ENCODE peak calls at places on chromosomes 7 and 10, in four cellular contexts. L is psoas muscle, A is ovary, F is uterus. C is an unnamed sample.

GRCh38 chr10:79098061-79098460 is 29.3 kb downstream of the ZMIZ1 start:
- DNase-seq in L (no peak), F (no peak), A (no peak), C (no peak)

GRCh38 chr7:149027560-149028345 is 552 bp downstream of the PDIA4 start:
- DNase-seq in A (no peak), F (no peak), L (no peak), C (peak; percentile 29)

GRCh38 chr7:105876964-105877601 is 684 bp upstream of the ATXN7L1 start:
- DNase-seq in A (peak; percentile 69), L (peak; percentile 65), F (peak; percentile 44), C (peak; percentile 30)

GRCh38 chr7:2510909-2511768 is 8.4 kb upstream of the LFNG start:
- DNase-seq in A (no peak), L (peak; percentile 76), F (no peak), C (no peak)

GRCh38 chr7:70298780-70299446 is 700.6 kb downstream of the AUTS2 start:
- DNase-seq in L (no peak), F (no peak), A (no peak), C (no peak)

GRCh38 chr7:73761854-73762658 is 8.0 kb downstream of the CLDN3 start:
- DNase-seq in L (no peak), F (no peak), A (no peak), C (no peak)

GRCh38 chr7:38679419-38679818 is 48.2 kb upstream of the AMPH start:
- DNase-seq in F (no peak), A (no peak), L (no peak), C (peak; percentile 26)

GRCh38 chr10:44010873-44011602 is 362.4 kb upstream of the ZNF32 start:
- DNase-seq in F (no peak), L (no peak), A (no peak), C (peak; percentile 23)

GRCh38 chr7:27161721-27162547 is 3.4 kb downstream of the HOXA9 start:
- DNase-seq in F (peak; percentile 41), L (peak; percentile 59), A (peak; percentile 30), C (peak; percentile 39)

GRCh38 chr7:14305233-14305866 is 315.9 kb upstream of the ETV1 start:
- DNase-seq in F (no peak), A (no peak), L (no peak), C (peak; percentile 37)
- TF ChIP-seq CTCF in F (no peak), A (no peak), L (no peak), C (no peak)

GRCh38 chr7:93804726-93805125 is 85.8 kb downstream of the TFPI2 start:
- DNase-seq in F (no peak), L (no peak), A (no peak), C (no peak)

DNA sequence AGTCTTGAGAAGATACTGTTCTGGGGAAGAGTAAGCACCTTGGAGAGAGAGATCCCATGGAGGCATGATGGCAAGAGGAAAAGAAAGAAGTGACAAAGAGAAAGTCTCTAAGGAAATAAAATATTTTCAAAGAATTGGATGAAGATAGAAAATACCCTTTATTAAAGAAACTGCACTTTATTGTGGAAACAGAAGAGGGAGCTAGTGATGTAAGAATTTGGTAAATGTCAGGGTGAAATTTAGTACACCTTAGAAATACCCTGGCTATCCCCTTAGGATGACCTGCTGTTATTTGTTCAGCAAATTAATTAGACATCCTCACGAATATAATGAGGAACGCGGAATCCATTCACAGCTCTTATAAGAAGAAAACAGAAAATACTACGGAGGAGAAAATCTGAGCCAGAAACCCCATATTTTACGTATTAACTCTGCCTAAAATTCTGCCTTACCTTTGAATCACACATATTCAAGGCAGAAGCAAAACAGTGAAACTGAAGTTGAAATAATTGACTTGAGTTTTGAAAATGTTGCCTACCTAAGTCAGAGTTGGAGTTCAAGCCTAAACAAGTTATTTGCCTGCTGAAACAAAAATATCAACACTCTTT is 90.7 kb downstream of the TFPI2 start:
- DNase-seq in F (no peak), A (no peak), L (no peak), C (peak; percentile 34)
- TF ChIP-seq CTCF in F (no peak), A (peak; percentile 24), L (peak; percentile 25), C (peak; percentile 56)

DNA sequence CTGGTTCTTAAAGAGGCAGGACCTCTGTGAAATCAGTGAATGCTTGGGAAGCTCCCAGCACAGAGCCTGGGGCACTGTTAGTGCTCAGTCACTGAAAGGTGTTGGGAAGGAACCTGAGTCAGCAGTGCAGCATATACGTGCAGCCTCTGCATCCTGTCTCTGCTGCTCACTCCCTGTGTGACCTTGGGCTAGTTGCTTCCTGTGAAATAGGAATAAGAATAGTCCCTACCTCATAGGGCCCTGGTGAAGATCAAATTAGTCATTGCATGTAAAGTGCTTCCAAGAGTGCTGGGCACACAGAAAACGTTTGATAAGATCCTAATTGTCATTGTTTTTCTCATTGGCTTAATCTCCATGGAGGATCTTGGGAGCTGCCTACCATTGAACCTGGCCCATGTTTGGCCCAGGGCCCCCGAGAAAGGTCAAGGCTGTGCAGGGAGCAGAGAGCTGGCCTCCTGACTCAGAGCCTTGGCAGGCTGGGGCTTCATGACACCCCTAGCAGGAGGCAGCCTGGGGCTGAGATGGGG is 73.3 kb upstream of the COL13A1 start:
- DNase-seq in L (no peak), A (no peak), F (no peak), C (peak; percentile 90)
- TF ChIP-seq CTCF in L (no peak), A (no peak), F (no peak), C (no peak)

GRCh38 chr10:5096108-5096507 is 1.9 kb downstream of the AKR1C3 start:
- DNase-seq in A (no peak), L (no peak), F (no peak), C (no peak)

GRCh38 chr10:5095687-5096086 is 1.5 kb downstream of the AKR1C3 start:
- DNase-seq in A (no peak), L (no peak), F (no peak), C (peak; percentile 0)

GRCh38 chr10:5092375-5092774 is 1.8 kb upstream of the AKR1C3 start:
- DNase-seq in L (no peak), A (no peak), F (no peak), C (no peak)

GRCh38 chr10:5092848-5093790 is 1.1 kb upstream of the AKR1C3 start:
- DNase-seq in F (no peak), L (no peak), A (no peak), C (no peak)

GRCh38 chr10:5094265-5095205 is at the start of gene AKR1C3:
- DNase-seq in A (no peak), L (no peak), F (no peak), C (peak; percentile 84)
- TF ChIP-seq CTCF in A (peak; percentile 88), L (peak; percentile 73), F (peak; percentile 78), C (peak; percentile 43)

GRCh38 chr10:57689898-57690297 is 577.8 kb downstream of the IPMK start:
- DNase-seq in L (no peak), A (no peak), F (no peak), C (no peak)
- TF ChIP-seq CTCF in L (no peak), A (no peak), F (no peak), C (no peak)

DNA sequence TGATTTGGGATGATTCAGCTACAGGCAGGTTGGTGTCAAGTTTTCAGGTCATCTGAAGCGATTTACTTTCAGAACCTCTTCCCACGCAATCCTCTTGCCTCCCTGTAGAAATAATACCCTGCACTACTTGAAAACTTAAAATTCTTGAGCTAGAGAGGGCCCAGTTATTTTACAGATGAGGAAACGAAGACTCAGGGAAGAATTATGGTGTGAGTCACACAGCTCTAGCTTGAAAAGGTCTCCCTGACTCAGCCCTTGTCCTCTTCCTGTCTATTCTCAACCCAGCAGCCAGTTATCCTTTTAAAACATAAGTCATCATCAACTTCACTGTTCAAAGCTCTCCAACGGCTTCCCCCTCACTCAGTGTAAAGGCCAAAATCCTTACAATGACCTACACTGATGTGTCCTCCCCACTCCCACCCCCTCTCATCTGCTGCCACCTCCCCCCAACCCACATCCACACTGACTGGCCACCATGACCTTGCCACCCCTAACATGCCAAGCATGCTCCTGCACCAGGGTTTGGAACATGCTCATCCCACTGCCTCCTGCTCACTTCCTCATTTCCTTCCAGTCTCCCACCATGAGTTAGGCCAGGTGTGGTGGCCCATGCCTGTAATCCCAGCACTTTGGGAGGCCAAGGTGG is 3.4 kb downstream of the DNMBP start:
- DNase-seq in L (no peak), F (peak; percentile 28), A (no peak), C (peak; percentile 91)
- TF ChIP-seq CTCF in L (no peak), F (no peak), A (no peak), C (no peak)

GRCh38 chr10:31320598-31321211 is 1.7 kb downstream of the ZEB1 start:
- DNase-seq in L (peak; percentile 71), A (peak; percentile 58), F (peak; percentile 63), C (peak; percentile 45)
- TF ChIP-seq CTCF in L (peak; percentile 7), A (no peak), F (no peak), C (peak; percentile 6)

GRCh38 chr7:92722541-92722940 is 113.8 kb downstream of the CDK6 start:
- DNase-seq in A (no peak), F (no peak), L (no peak), C (no peak)

GRCh38 chr7:92717601-92717981 is 118.8 kb downstream of the CDK6 start:
- DNase-seq in L (no peak), F (no peak), A (no peak), C (no peak)

GRCh38 chr7:92723205-92723604 is 113.2 kb downstream of the CDK6 start:
- DNase-seq in A (no peak), L (no peak), F (no peak), C (no peak)

GRCh38 chr7:92717982-92718716 is 118.2 kb downstream of the CDK6 start:
- DNase-seq in A (no peak), F (peak; percentile 25), L (peak; percentile 57), C (peak; percentile 83)

DNA sequence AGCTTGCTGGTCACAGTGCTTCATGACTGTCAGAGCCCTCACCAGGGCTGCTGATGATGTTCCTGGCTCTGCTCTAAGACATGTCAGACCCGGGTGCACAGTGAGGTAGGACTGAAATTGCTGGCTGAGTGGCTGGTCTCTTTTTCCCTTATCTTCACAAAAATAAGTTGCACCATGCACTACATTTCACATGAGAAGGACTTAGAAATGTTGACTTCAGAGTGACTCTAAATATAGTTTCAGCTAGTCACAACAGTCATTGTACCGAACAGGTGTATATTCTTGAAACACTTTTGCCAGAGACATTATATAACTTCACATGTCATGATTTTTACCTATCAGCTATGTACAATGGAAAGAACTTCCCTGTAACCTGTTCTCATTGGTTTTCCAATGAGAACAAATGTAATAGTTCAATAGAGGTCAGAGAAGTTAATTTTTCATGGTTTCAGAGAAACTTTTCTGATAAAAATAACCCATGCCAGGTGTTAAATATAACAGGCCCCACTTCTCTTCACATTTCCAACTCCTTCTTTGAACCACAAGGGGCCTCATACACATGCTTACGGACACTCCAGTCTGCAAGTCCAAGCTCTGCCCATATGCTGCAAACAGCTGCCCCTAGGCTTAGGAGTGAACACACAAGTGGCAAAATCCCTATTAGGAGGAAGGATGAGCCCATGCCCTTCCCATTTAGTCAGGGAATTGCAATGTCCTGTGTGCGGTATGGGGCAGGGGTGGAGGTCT is 115.6 kb downstream of the CDK6 start:
- DNase-seq in A (no peak), L (no peak), F (no peak), C (no peak)
- TF ChIP-seq CTCF in A (no peak), L (no peak), F (no peak), C (no peak)

GRCh38 chr7:43656997-43657396 is 72.3 kb downstream of the COA1 start:
- DNase-seq in A (no peak), F (no peak), L (no peak), C (no peak)

GRCh38 chr7:43652364-43652763 is 69.5 kb downstream of the STK17A start:
- DNase-seq in L (no peak), F (no peak), A (no peak), C (no peak)

GRCh38 chr7:43653891-43654504 is 71.1 kb downstream of the STK17A start:
- DNase-seq in L (no peak), F (no peak), A (no peak), C (no peak)

GRCh38 chr7:43653466-43653865 is 70.6 kb downstream of the STK17A start:
- DNase-seq in A (no peak), F (no peak), L (no peak), C (no peak)

GRCh38 chr7:43655584-43655983 is 72.7 kb downstream of the STK17A start:
- DNase-seq in A (no peak), F (no peak), L (no peak), C (peak; percentile 34)
- TF ChIP-seq CTCF in A (no peak), F (no peak), L (no peak), C (no peak)

GRCh38 chr7:107643407-107643806 is 17.2 kb upstream of the SLC26A4 start:
- DNase-seq in F (no peak), L (no peak), A (no peak), C (peak; percentile 17)
- TF ChIP-seq CTCF in F (no peak), L (no peak), A (no peak), C (no peak)